ENCODE peak calls at places on chromosome 12, in four cellular contexts. B is A673, Z is suprapubic skin, X is transverse colon. V is an unnamed sample.

GRCh38 chr12:93247313-93248057 is 130.2 kb upstream of the NUDT4 start:
- DNase-seq in B (no peak), Z (no peak), X (no peak), V (no peak)

GRCh38 chr12:75488553-75488952 is 8.0 kb downstream of the GLIPR1 start:
- DNase-seq in B (no peak), Z (no peak), X (no peak), V (peak; percentile 59)

GRCh38 chr12:68538722-68539614 is 71.7 kb upstream of the RAP1B start:
- DNase-seq in B (peak; percentile 94), Z (peak; percentile 62), X (peak; percentile 24), V (peak; percentile 62)

GRCh38 chr12:30748150-30748549 is 6.6 kb downstream of the CAPRIN2 start:
- DNase-seq in B (no peak), Z (no peak), X (no peak), V (no peak)

GRCh38 chr12:121713257-121714155 is 954 bp downstream of the TMEM120B start:
- DNase-seq in B (no peak), Z (peak; percentile 70), X (peak; percentile 20), V (no peak)

GRCh38 chr12:63319936-63320633 is 169.1 kb upstream of the AVPR1A start:
- DNase-seq in B (no peak), Z (no peak), X (no peak), V (peak; percentile 60)

GRCh38 chr12:85237320-85237719 is 42.7 kb upstream of the ALX1 start:
- DNase-seq in B (no peak), Z (no peak), X (no peak), V (no peak)

GRCh38 chr12:89932950-89933349 is 224.3 kb upstream of the ATP2B1 start:
- DNase-seq in B (no peak), Z (no peak), X (no peak), V (peak; percentile 27)

GRCh38 chr12:59088673-59089072 is 168.4 kb upstream of the LRIG3 start:
- DNase-seq in B (no peak), Z (no peak), X (no peak), V (no peak)

GRCh38 chr12:130589391-130590317 is 126.4 kb downstream of the RIMBP2 start:
- DNase-seq in B (no peak), Z (no peak), X (no peak), V (no peak)

GRCh38 chr12:47790676-47791350 is 17.8 kb downstream of the SLC48A1 start:
- DNase-seq in B (no peak), Z (no peak), X (no peak), V (no peak)
- H3K36me3 ChIP-seq in B (peaks cover 43% of the 10 kb centered on the region), Z (peaks cover 98% of the 10 kb centered on the region), X (peaks cover 32% of the 10 kb centered on the region), V (peaks cover 95% of the 10 kb centered on the region)

DNA sequence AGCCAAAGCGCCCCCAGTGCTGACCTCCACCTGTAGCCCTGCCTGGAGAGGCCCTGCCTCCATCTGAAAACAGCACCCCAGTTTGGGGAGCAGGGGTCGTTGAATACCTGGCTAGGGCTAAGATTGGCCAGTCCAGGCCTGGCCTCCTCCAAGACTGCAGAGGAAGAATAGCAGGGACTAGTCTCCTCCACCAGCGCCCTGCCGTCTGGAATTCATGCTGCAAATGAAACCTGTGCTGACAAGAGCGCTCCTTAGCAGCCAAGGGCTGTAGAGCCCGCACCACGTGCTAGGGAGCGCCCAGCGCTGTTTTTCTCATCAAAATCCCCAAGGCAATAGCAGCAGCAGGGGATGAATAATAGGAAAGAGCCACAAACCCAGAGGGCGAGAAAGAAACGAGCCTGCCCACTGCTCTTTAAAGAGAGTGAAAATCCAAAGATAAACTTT is 3.4 kb downstream of the COL2A1 start:
- DNase-seq in B (peak; percentile 76), Z (no peak), X (no peak), V (peak; percentile 77)
- H3K4me3 ChIP-seq in B (peak overlapping the region; percentile 46), Z (peak overlapping the region; percentile 54), X (peak overlapping the region; percentile 23), V (peak overlapping the region; percentile 60)

GRCh38 chr12:125090437-125090836 is 25.2 kb downstream of the AACS start:
- DNase-seq in B (no peak), Z (no peak), X (no peak), V (no peak)

GRCh38 chr12:125091401-125091800 is 26.2 kb downstream of the AACS start:
- DNase-seq in B (no peak), Z (no peak), X (no peak), V (no peak)

GRCh38 chr12:125092108-125092871 is 27.1 kb downstream of the AACS start:
- DNase-seq in B (no peak), Z (no peak), X (no peak), V (no peak)

GRCh38 chr12:125089083-125089482 is 23.8 kb downstream of the AACS start:
- DNase-seq in B (no peak), Z (no peak), X (no peak), V (peak; percentile 14)

GRCh38 chr12:125089626-125090025 is 24.4 kb downstream of the AACS start:
- DNase-seq in B (no peak), Z (no peak), X (no peak), V (no peak)
- H3K36me3 ChIP-seq in B (peaks cover 12% of the 10 kb centered on the region), Z (peaks cover 78% of the 10 kb centered on the region), X (peaks cover 10% of the 10 kb centered on the region), V (peaks cover 9% of the 10 kb centered on the region)

DNA sequence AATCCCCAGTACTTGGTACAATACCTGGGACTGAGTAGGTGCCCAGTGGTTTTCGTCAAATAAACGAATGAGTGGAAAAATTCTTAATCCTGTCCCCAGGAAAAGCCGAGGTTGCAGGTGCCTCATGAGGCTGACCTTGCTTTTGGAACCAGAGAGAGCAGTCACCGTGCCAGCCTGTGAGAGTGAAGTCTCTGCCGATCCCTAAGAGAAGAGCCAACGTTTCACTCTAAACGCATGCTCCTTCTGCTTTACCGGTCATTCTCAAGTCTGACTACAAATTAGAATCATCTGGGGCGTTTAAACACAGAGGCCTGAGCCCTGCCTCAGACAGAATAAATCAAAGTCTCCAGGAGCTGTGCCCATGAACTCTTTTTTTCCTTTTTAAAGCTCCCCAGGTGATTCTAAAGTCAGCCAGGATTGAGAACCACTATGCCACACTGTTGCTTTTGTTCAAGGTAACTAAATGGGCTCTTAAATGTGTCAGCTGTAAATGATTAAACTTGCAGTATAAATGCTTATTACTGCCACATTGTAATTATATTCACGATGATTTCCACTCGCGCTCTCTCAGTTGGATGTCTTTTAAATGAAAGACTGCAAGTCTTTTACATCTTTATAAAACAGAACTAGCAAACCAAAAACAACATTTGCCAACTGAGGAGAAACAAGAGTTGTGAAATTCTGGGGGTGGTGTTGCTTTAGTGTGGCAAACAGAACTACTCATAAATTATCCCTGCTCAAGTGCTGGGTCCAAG is 26.9 kb downstream of the TCP11L2 start:
- DNase-seq in B (no peak), Z (no peak), X (no peak), V (no peak)
- H3K4me3 ChIP-seq in B (no peak overlapping the region), Z (no peak overlapping the region), X (no peak overlapping the region), V (no peak overlapping the region)

V was measured in brain microvascular endothelial cell.